ENCODE peak calls at places on chromosomes 3 and 15, in ten cellular contexts. F is CD4-positive, alpha-beta T cell; N is Peyer's patch; Q is lower lobe of right lung; L is cardiac muscle cell; P is H9; S is neuronal stem cell; M is hepatocyte; Y is transverse colon; T is tibial artery. H is an unnamed sample.

GRCh38 chr3:62832569-62832968 is 42.6 kb downstream of the CADPS start:
- DNase-seq in Q (no peak), P (no peak), N (no peak), M (no peak), Y (no peak), S (no peak), L (no peak), T (no peak), F (no peak), H (no peak)

GRCh38 chr3:146598486-146598885 is 6.7 kb downstream of the PLSCR5 start:
- DNase-seq in Y (no peak), F (no peak), L (no peak), P (no peak), S (no peak), Q (no peak), T (no peak), M (no peak), N (no peak), H (no peak)

GRCh38 chr15:68498076-68498475 is 66.1 kb upstream of the ITGA11 start:
- DNase-seq in S (no peak), Q (no peak), N (no peak), F (no peak), T (no peak), Y (no peak), M (no peak), P (no peak), L (no peak), H (no peak)

GRCh38 chr3:71210257-71211002 is 373.1 kb downstream of the FOXP1 start:
- DNase-seq in F (no peak), S (no peak), T (peak), M (peak), Q (no peak), Y (peak), P (no peak), L (peak), N (no peak), H (no peak)

GRCh38 chr3:107962946-107963345 is 127.9 kb downstream of the CD47 start:
- DNase-seq in Q (no peak), S (no peak), T (no peak), P (no peak), F (no peak), Y (no peak), N (no peak), L (no peak), M (peak), H (no peak)

GRCh38 chr15:44584162-44584749 is 47.3 kb downstream of the EIF3J start:
- DNase-seq in L (peak), N (peak), Q (peak), Y (peak), P (peak), S (no peak), F (peak), T (no peak), M (peak), H (peak)

GRCh38 chr15:71104636-71105035 is 10.6 kb upstream of the THSD4 start:
- DNase-seq in M (no peak), L (no peak), Q (no peak), F (no peak), P (no peak), N (no peak), Y (no peak), T (no peak), S (no peak), H (no peak)

GRCh38 chr3:29057326-29057725 is 223.5 kb upstream of the RBMS3 start:
- DNase-seq in S (no peak), Y (no peak), M (no peak), L (no peak), N (no peak), F (no peak), T (no peak), Q (no peak), P (peak), H (peak)

GRCh38 chr3:79844176-79844575 is 76.4 kb upstream of the ROBO1 start:
- DNase-seq in L (no peak), Q (no peak), P (no peak), Y (no peak), T (no peak), N (no peak), S (no peak), M (no peak), F (no peak), H (no peak)

GRCh38 chr15:29569533-29570092 is 252.7 kb downstream of the TJP1 start:
- DNase-seq in P (peak), F (no peak), M (no peak), Y (no peak), L (peak), N (no peak), T (no peak), S (peak), Q (no peak), H (peak)

GRCh38 chr3:11568503-11569155 is 75.1 kb downstream of the VGLL4 start:
- DNase-seq in L (no peak), P (no peak), M (peak), S (no peak), F (no peak), T (peak), Y (peak), Q (no peak), N (no peak), H (no peak)

GRCh38 chr15:67861983-67862382 is 22.1 kb upstream of the RNU6-1 start:
- DNase-seq in Q (no peak), L (no peak), N (no peak), T (no peak), P (no peak), S (no peak), M (no peak), F (no peak), Y (no peak), H (no peak)

GRCh38 chr15:49855917-49856637 is 235.2 kb downstream of the DTWD1 start:
- DNase-seq in M (no peak), T (peak), F (no peak), S (no peak), Y (no peak), N (no peak), Q (no peak), L (no peak), P (no peak), H (no peak)

GRCh38 chr3:99413504-99413903 is 224.9 kb upstream of the COL8A1 start:
- DNase-seq in S (no peak), Y (no peak), F (no peak), M (no peak), P (no peak), N (no peak), T (no peak), Q (no peak), L (no peak), H (no peak)

GRCh38 chr3:113231391-113231790 is 20.0 kb downstream of the BOC start:
- DNase-seq in P (no peak), Y (no peak), S (no peak), M (no peak), Q (no peak), N (no peak), F (no peak), L (no peak), T (no peak), H (no peak)

GRCh38 chr15:58469432-58470353 is 37.9 kb downstream of the LIPC start:
- DNase-seq in F (no peak), T (no peak), Q (no peak), P (peak), S (no peak), L (no peak), M (peak), N (no peak), Y (peak), H (peak)

GRCh38 chr3:114686624-114687023 is 392.8 kb downstream of the TIGIT start:
- DNase-seq in M (no peak), Y (no peak), T (no peak), N (no peak), Q (no peak), P (no peak), S (no peak), L (no peak), F (no peak), H (no peak)

GRCh38 chr3:193190387-193190786 is 50.6 kb upstream of the PLAAT1 start:
- DNase-seq in M (peak), F (no peak), S (peak), N (no peak), L (peak), Y (no peak), Q (no peak), T (no peak), P (peak), H (peak)

GRCh38 chr15:62647195-62647865 is 395.2 kb upstream of the TPM1 start:
- DNase-seq in L (no peak), M (no peak), F (no peak), P (no peak), S (no peak), N (no peak), T (no peak), Y (peak), Q (no peak), H (no peak)

GRCh38 chr3:150238043-150238802 is 169.9 kb upstream of the TSC22D2 start:
- DNase-seq in P (no peak), M (peak), Y (no peak), T (no peak), Q (no peak), F (no peak), N (no peak), L (peak), S (no peak), H (no peak)

GRCh38 chr15:38991701-38992100 is 427.1 kb upstream of the RASGRP1 start:
- DNase-seq in L (peak), N (no peak), S (no peak), F (no peak), Y (no peak), P (no peak), M (no peak), Q (no peak), T (no peak), H (no peak)

GRCh38 chr15:31338318-31338878 is 11.8 kb downstream of the KLF13 start:
- DNase-seq in S (no peak), M (no peak), P (no peak), F (no peak), L (no peak), T (no peak), Y (no peak), Q (peak), N (peak), H (no peak)

GRCh38 chr3:172649987-172650386 is 60.9 kb downstream of the NCEH1 start:
- DNase-seq in M (no peak), Y (no peak), F (no peak), P (no peak), Q (no peak), N (no peak), S (no peak), T (no peak), L (no peak), H (no peak)

GRCh38 chr15:38398134-38398533 is 55.8 kb upstream of the FAM98B start:
- DNase-seq in T (peak), N (no peak), P (no peak), L (no peak), S (no peak), M (no peak), Q (no peak), F (no peak), Y (peak), H (no peak)

GRCh38 chr3:64345351-64345750 is 120.1 kb upstream of the PRICKLE2 start:
- DNase-seq in F (no peak), M (peak), Q (no peak), N (no peak), T (no peak), S (no peak), L (no peak), Y (no peak), P (no peak), H (no peak)
- H3K27ac ChIP-seq in F (no peak), M (peak), Q (peak), N (peak), T (no peak), S (no peak), L (no peak), Y (peak), P (no peak), H (no peak)

DNA sequence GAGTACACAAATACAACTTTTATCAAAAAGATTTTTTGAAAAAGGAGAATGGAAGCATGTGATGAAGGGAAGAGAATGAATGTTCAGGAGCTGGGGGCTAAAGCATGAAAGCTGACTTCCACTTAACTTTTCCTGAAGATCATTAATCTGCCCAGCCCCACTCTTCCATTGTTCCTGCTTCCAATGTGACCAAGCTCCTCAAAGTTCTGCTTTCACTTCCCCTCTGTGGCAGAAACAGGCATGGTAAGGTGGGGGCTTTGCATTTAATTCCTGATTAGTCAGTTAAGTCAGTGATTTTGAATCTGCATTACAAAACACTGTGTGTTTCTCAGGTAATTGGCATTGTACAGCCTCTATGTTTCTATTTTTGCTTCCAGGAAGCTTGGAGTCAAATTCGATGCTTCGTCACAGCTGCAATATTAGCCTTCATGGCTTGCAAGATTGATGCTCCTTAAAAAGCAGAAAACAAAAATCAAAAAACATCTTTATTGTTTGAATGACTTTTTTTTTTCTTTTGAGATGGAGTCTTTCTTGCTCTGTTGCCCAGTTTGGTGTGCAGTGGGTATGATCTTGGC is 7.3 kb upstream of the TM6SF1 start:
- DNase-seq in Q (no peak), N (no peak), T (no peak), P (no peak), M (no peak), Y (no peak), S (no peak), F (no peak), L (no peak), H (no peak)
- H3K27ac ChIP-seq in Q (no peak), N (no peak), T (no peak), P (no peak), M (no peak), Y (no peak), S (no peak), F (no peak), L (no peak), H (no peak)

GRCh38 chr3:132445812-132446211 is 28.5 kb downstream of the DNAJC13 start:
- DNase-seq in N (no peak), L (no peak), M (no peak), Y (no peak), P (no peak), T (no peak), Q (no peak), F (no peak), S (no peak), H (no peak)
- H3K27ac ChIP-seq in N (no peak), L (no peak), M (no peak), Y (no peak), P (no peak), T (peak), Q (no peak), F (no peak), S (no peak), H (no peak)

GRCh38 chr15:56343879-56344278 is 21.3 kb upstream of the TEX9 start:
- DNase-seq in N (no peak), S (no peak), Q (no peak), P (no peak), M (no peak), Y (no peak), L (no peak), T (no peak), F (no peak), H (no peak)

GRCh38 chr15:56339594-56339993 is 25.6 kb upstream of the TEX9 start:
- DNase-seq in P (no peak), M (no peak), F (no peak), Q (no peak), T (no peak), N (no peak), Y (no peak), L (no peak), S (no peak), H (no peak)

GRCh38 chr15:56342653-56343052 is 22.6 kb upstream of the TEX9 start:
- DNase-seq in T (no peak), Q (no peak), M (no peak), Y (no peak), F (no peak), N (no peak), S (no peak), P (no peak), L (no peak), H (no peak)

GRCh38 chr15:56337084-56337725 is 28.0 kb upstream of the TEX9 start:
- DNase-seq in N (no peak), P (no peak), M (no peak), F (no peak), S (no peak), L (no peak), Q (no peak), Y (no peak), T (no peak), H (no peak)

GRCh38 chr15:56341201-56341600 is 24.0 kb upstream of the TEX9 start:
- DNase-seq in Q (no peak), S (no peak), T (no peak), L (no peak), N (no peak), P (no peak), F (no peak), M (no peak), Y (no peak), H (no peak)
- H3K27ac ChIP-seq in Q (no peak), S (no peak), T (no peak), L (no peak), N (no peak), P (no peak), F (no peak), M (no peak), Y (no peak), H (no peak)

DNA sequence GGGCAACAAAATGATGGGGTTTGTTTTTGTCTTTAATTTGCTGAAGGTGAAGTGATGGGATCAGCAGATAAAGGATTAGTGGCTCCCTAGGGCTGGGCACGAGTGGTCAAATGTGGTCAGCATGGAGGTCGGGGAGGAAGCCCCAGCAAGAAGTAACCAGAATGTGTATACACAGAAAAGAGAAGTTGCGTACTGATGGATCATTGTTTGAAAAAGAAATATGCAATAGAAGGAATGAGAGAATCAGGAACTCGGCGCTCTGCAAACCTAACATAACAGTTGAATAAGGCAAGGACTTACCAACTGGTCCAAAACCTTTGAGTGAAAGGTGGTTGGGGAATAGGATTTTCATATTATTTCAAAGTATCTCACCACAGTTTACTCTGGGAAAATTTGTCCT is 1.5 kb downstream of the TMOD2 start:
- DNase-seq in M (no peak), F (no peak), P (no peak), L (no peak), S (no peak), Y (no peak), Q (no peak), N (no peak), T (no peak), H (no peak)
- H3K27ac ChIP-seq in M (no peak), F (no peak), P (no peak), L (no peak), S (no peak), Y (no peak), Q (no peak), N (no peak), T (no peak), H (no peak)

H was measured in neural progenitor cell.